ENCODE peak calls at places on chromosomes 11 and 22, in five cellular contexts. D is NCI-H1092; O is T-helper 17 cell; B is activated effector memory CD4-positive, alpha-beta T cell treated with anti-CD3 and anti-CD28 coated beads, Interleukin-2, amount 50 U/mL, for 16 hours; V is stimulated activated CD4-positive, alpha-beta T cell treated with anti-CD3 and anti-CD28 coated beads, Interleukin-12 subunit alpha, Interleukin-12 subunit beta, amount 100 ng/mL, for 24 hours. H is an unnamed sample.

GRCh38 chr22:17213976-17214375 is 5.3 kb downstream of the ADA2 start:
- DNase-seq in D (peak), O (peak), B (peak), V (peak), H (no peak)

GRCh38 chr11:1534682-1535081 is 37.4 kb downstream of the DUSP8 start:
- DNase-seq in D (no peak), O (no peak), B (no peak), V (no peak), H (no peak)

GRCh38 chr22:50313600-50313999 is 6.2 kb upstream of the PLXNB2 start:
- DNase-seq in D (no peak), O (no peak), B (peak), V (no peak), H (no peak)

GRCh38 chr11:124115782-124116616 is 749 bp downstream of the VWA5A start:
- DNase-seq in D (no peak), O (no peak), B (no peak), V (no peak), H (no peak)

GRCh38 chr11:47171856-47172255 is 4.8 kb downstream of the ARFGAP2 start:
- DNase-seq in D (no peak), O (no peak), B (no peak), V (no peak), H (no peak)

GRCh38 chr22:35312198-35313059 is 12.7 kb downstream of the TOM1 start:
- DNase-seq in D (no peak), O (no peak), B (no peak), V (no peak), H (no peak)

GRCh38 chr22:25172153-25172552 is 27.5 kb upstream of the CRYBB3 start:
- DNase-seq in D (no peak), O (no peak), B (no peak), V (peak), H (no peak)

GRCh38 chr11:66045177-66045639 is 3.8 kb downstream of the GAL3ST3 start:
- DNase-seq in D (peak), O (peak), B (peak), V (peak), H (peak)

GRCh38 chr11:69409812-69410645 is 71.4 kb upstream of the LINC01488 start:
- DNase-seq in D (no peak), O (no peak), B (no peak), V (no peak), H (peak)

GRCh38 chr22:19463491-19464469 is 15.2 kb downstream of the UFD1 start:
- DNase-seq in D (no peak), O (no peak), B (no peak), V (no peak), H (no peak)

GRCh38 chr22:42114721-42115120 is 15.9 kb downstream of the CYP2D6 start:
- DNase-seq in D (no peak), O (no peak), B (no peak), V (no peak), H (no peak)

GRCh38 chr22:49683032-49683431 is 144.6 kb downstream of the BRD1 start:
- DNase-seq in D (no peak), O (no peak), B (no peak), V (no peak), H (no peak)

GRCh38 chr11:47783087-47783610 is 16.0 kb upstream of the FNBP4 start:
- DNase-seq in D (no peak), O (no peak), B (no peak), V (no peak), H (no peak)

GRCh38 chr11:612201-612960 is 3.4 kb downstream of the IRF7 start:
- DNase-seq in D (no peak), O (no peak), B (no peak), V (no peak), H (no peak)

GRCh38 chr11:6635082-6635932 is 16.1 kb upstream of the TPP1 start:
- DNase-seq in D (no peak), O (no peak), B (no peak), V (no peak), H (peak)

GRCh38 chr11:73597340-73597955 is 464 bp downstream of the FAM168A start:
- DNase-seq in D (no peak), O (no peak), B (no peak), V (peak), H (no peak)

GRCh38 chr11:65739022-65739421 is 18.4 kb upstream of the RNASEH2C start:
- DNase-seq in D (no peak), O (no peak), B (no peak), V (no peak), H (no peak)

GRCh38 chr22:25057013-25057881 is 104.7 kb downstream of the KIAA1671 start:
- DNase-seq in D (peak), O (peak), B (peak), V (peak), H (no peak)

GRCh38 chr11:62832346-62833234 is at the start of gene TEX54:
- DNase-seq in D (no peak), O (no peak), B (peak), V (no peak), H (no peak)

GRCh38 chr11:34732831-34733230 is 111.9 kb downstream of the EHF start:
- DNase-seq in D (peak), O (no peak), B (no peak), V (no peak), H (no peak)

GRCh38 chr11:123461164-123461563 is 31.1 kb downstream of the GRAMD1B start:
- DNase-seq in D (peak), O (no peak), B (no peak), V (no peak), H (peak)

GRCh38 chr22:34105461-34106062 is 185.3 kb upstream of the LARGE1 start:
- DNase-seq in D (peak), O (no peak), B (no peak), V (peak), H (no peak)

GRCh38 chr11:33970984-33971466 is 79.1 kb upstream of the LMO2 start:
- DNase-seq in D (peak), O (no peak), B (no peak), V (no peak), H (no peak)

GRCh38 chr11:68581439-68581838 is 102.9 kb upstream of the GAL start:
- DNase-seq in D (no peak), O (no peak), B (no peak), V (no peak), H (no peak)

GRCh38 chr11:82899191-82899820 is 924 bp downstream of the PRCP start:
- DNase-seq in D (no peak), O (peak), B (no peak), V (no peak), H (no peak)

GRCh38 chr22:31272522-31273446 is 19.5 kb downstream of the PIK3IP1 start:
- DNase-seq in D (peak), O (peak), B (peak), V (no peak), H (peak)

GRCh38 chr11:102313225-102313940 is 3.9 kb upstream of the BIRC3 start:
- DNase-seq in D (no peak), O (no peak), B (no peak), V (no peak), H (no peak)

GRCh38 chr22:27588273-27588672 is 213.3 kb downstream of the MN1 start:
- DNase-seq in D (no peak), O (no peak), B (no peak), V (no peak), H (no peak)

GRCh38 chr11:38582151-38582550 is 1984.1 kb upstream of the RAG2 start:
- DNase-seq in D (no peak), O (no peak), B (no peak), V (no peak), H (no peak)

GRCh38 chr11:134282121-134283045 is 6.2 kb downstream of the GLB1L3 start:
- DNase-seq in D (no peak), O (no peak), B (peak), V (no peak), H (no peak)

GRCh38 chr22:44623771-44624510 is 78.1 kb upstream of the PRR5 start:
- DNase-seq in D (no peak), O (no peak), B (no peak), V (no peak), H (no peak)

GRCh38 chr11:87239531-87239930 is 201.8 kb downstream of the TMEM135 start:
- DNase-seq in D (no peak), O (no peak), B (no peak), V (no peak), H (no peak)

GRCh38 chr11:17649696-17650600 is 69.4 kb upstream of the MYOD1 start:
- DNase-seq in D (no peak), O (no peak), B (no peak), V (no peak), H (no peak)

GRCh38 chr22:50698546-50698945 is 25.9 kb downstream of the SHANK3 start:
- DNase-seq in D (no peak), O (no peak), B (peak), V (no peak), H (peak)

GRCh38 chr22:20511578-20512259 is 4.3 kb downstream of the MED15 start:
- DNase-seq in D (no peak), O (no peak), B (no peak), V (no peak), H (no peak)

H was measured in cardiac septum.